ENCODE peak calls at places on chromosomes 5 and 9, in seven cellular contexts. Y is RWPE2, J is BE2C, C is foreskin fibroblast, I is HFFc6, V is RWPE1, M is heart left ventricle. E is an unnamed sample.

GRCh38 chr5:171571663-171572062 is 152.2 kb downstream of the FGF18 start:
- DNase-seq in Y (no peak), J (no peak), C (peak), I (peak), V (peak), M (no peak), E (no peak)

GRCh38 chr9:113882636-113883164 is 6.6 kb downstream of the ZNF618 start:
- DNase-seq in Y (no peak), J (no peak), C (no peak), I (no peak), V (no peak), M (no peak), E (no peak)

GRCh38 chr5:13866792-13867191 is 77.7 kb downstream of the DNAH5 start:
- DNase-seq in Y (no peak), J (no peak), C (peak), I (peak), V (peak), M (no peak), E (peak)

GRCh38 chr5:151118898-151119600 is 38.2 kb upstream of the TNIP1 start:
- DNase-seq in Y (no peak), J (no peak), C (no peak), I (no peak), V (no peak), M (no peak), E (no peak)

GRCh38 chr9:75027187-75028107 is 646 bp downstream of the CARNMT1 start:
- DNase-seq in Y (peak), J (peak), C (peak), I (peak), V (peak), M (peak), E (peak)

GRCh38 chr9:107307331-107307730 is 24.3 kb downstream of the RAD23B start:
- DNase-seq in Y (no peak), J (no peak), C (peak), I (no peak), V (no peak), M (no peak), E (no peak)

GRCh38 chr5:65721775-65722574 is at the start of the genes NLN and SGTB:
- DNase-seq in Y (peak), J (peak), C (peak), I (peak), V (peak), M (peak), E (peak)

GRCh38 chr9:83013261-83013610 is 49.7 kb downstream of the RASEF start:
- DNase-seq in Y (no peak), J (no peak), C (peak), I (peak), V (no peak), M (no peak), E (no peak)

GRCh38 chr9:5510360-5510931 is at the start of gene PDCD1LG2:
- DNase-seq in Y (no peak), J (peak), C (peak), I (peak), V (no peak), M (no peak), E (no peak)

GRCh38 chr9:136963751-136964150 is 11.7 kb downstream of the LCN12 start:
- DNase-seq in Y (no peak), J (no peak), C (no peak), I (no peak), V (no peak), M (no peak), E (no peak)

GRCh38 chr5:73464016-73464745 is 15.6 kb upstream of the FOXD1 start:
- DNase-seq in Y (no peak), J (no peak), C (peak), I (no peak), V (no peak), M (peak), E (no peak)

GRCh38 chr9:133221177-133221809 is 12.2 kb upstream of the OBP2B start:
- DNase-seq in Y (no peak), J (no peak), C (no peak), I (no peak), V (no peak), M (no peak), E (no peak)

GRCh38 chr9:130089141-130089540 is 35.4 kb downstream of the GPR107 start:
- DNase-seq in Y (no peak), J (no peak), C (no peak), I (no peak), V (no peak), M (no peak), E (no peak)

GRCh38 chr9:137607141-137607857 is 1.8 kb downstream of the ARRDC1 start:
- DNase-seq in Y (no peak), J (no peak), C (peak), I (peak), V (no peak), M (peak), E (no peak)

GRCh38 chr9:72363226-72363625 is 1.8 kb downstream of the ZFAND5 start:
- DNase-seq in Y (no peak), J (no peak), C (no peak), I (no peak), V (no peak), M (no peak), E (no peak)

GRCh38 chr9:125744616-125745387 is 2.4 kb upstream of the PBX3 start:
- DNase-seq in Y (no peak), J (no peak), C (peak), I (peak), V (no peak), M (no peak), E (no peak)

GRCh38 chr5:137466888-137467287 is 32.2 kb downstream of the SPOCK1 start:
- DNase-seq in Y (no peak), J (no peak), C (peak), I (no peak), V (no peak), M (no peak), E (no peak)

GRCh38 chr9:91424403-91425176 is 958 bp upstream of the NFIL3 start:
- DNase-seq in Y (peak), J (peak), C (peak), I (peak), V (peak), M (peak), E (peak)
- TF ChIP-seq CTCF in Y (peak), J (no peak), C (peak), I (peak), V (peak), M (peak), E (no peak)

GRCh38 chr5:157740211-157740610 is 3.3 kb upstream of the LSM11 start:
- DNase-seq in Y (no peak), J (peak), C (peak), I (peak), V (peak), M (no peak), E (no peak)
- TF ChIP-seq CTCF in Y (peak), J (peak), C (peak), I (peak), V (peak), M (no peak), E (peak)

GRCh38 chr5:77144837-77145139 is 57.7 kb upstream of the ZBED3 start:
- DNase-seq in Y (no peak), J (no peak), C (no peak), I (no peak), V (no peak), M (no peak), E (no peak)
- TF ChIP-seq CTCF in Y (peak), J (no peak), C (no peak), I (peak), V (peak), M (no peak), E (peak)

GRCh38 chr5:168679515-168679920 is 100.3 kb upstream of the PANK3 start:
- DNase-seq in Y (no peak), J (peak), C (peak), I (peak), V (peak), M (peak), E (peak)
- TF ChIP-seq CTCF in Y (peak), J (peak), C (peak), I (peak), V (peak), M (peak), E (peak)

GRCh38 chr9:109409998-109410397 is 88.1 kb downstream of the PTPN3 start:
- DNase-seq in Y (no peak), J (peak), C (no peak), I (no peak), V (no peak), M (no peak), E (no peak)

GRCh38 chr9:109408759-109409462 is 88.1 kb upstream of the EPB41L4B start:
- DNase-seq in Y (no peak), J (no peak), C (no peak), I (no peak), V (no peak), M (no peak), E (no peak)

GRCh38 chr9:109411069-109411761 is 86.9 kb downstream of the PTPN3 start:
- DNase-seq in Y (no peak), J (no peak), C (no peak), I (no peak), V (no peak), M (no peak), E (no peak)

GRCh38 chr9:109414125-109414785 is 83.9 kb downstream of the PTPN3 start:
- DNase-seq in Y (no peak), J (no peak), C (no peak), I (no peak), V (no peak), M (no peak), E (no peak)

DNA sequence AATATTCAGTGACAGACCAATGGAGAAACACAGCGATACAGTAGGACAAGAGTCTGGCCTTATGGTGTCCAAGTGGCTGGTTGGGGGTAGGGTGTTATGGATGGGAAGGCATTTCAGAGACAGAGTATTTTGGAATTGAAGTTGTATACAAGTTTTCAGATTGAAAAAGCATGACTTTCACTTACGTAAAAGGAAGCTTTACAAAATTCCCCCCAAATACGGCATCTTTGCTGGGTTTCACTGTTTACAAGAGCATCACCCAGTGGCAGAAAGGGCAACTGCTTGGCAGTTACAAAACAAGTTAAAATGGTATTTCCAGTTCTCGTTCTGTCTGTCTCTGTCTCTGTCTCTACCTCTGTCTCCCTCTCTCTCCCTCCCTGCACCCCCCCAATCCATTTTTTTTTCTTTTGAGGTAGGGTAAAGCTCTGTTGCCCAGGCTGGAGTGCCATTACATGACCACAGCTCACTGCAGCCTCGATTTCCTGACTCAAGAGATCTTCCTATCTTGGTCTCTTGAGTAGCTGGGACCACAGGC is 86.2 kb downstream of the PTPN3 start:
- DNase-seq in Y (no peak), J (peak), C (peak), I (peak), V (peak), M (no peak), E (no peak)
- TF ChIP-seq CTCF in Y (peak), J (peak), C (peak), I (peak), V (peak), M (peak), E (peak)

DNA sequence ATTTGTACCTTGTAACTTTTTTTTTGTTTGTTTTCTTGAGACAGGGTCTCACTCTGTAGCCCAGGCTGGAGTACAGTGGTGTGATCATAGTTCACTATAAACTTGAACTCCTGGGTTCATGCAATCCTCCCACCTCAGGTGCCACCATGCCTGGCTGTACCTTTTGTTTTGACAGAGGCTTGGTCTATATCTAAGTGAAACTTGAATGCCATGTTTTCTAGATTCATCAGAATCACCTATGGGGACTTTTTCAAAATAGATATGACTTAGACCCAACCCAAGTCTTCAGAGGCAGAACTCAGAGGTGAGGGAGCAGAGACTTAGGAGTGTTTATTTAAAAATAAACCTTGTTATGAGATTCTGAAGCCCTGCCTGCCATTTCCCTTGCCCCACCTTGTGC is 128.4 kb downstream of the PTTG1 start:
- DNase-seq in Y (no peak), J (no peak), C (no peak), I (no peak), V (no peak), M (no peak), E (no peak)
- TF ChIP-seq CTCF in Y (no peak), J (no peak), C (no peak), I (no peak), V (no peak), M (no peak), E (no peak)

GRCh38 chr9:127223810-127224177 is 40.8 kb upstream of the GARNL3 start:
- DNase-seq in Y (no peak), J (no peak), C (no peak), I (no peak), V (no peak), M (no peak), E (no peak)

GRCh38 chr9:127225747-127226646 is 38.6 kb upstream of the GARNL3 start:
- DNase-seq in Y (no peak), J (no peak), C (peak), I (no peak), V (no peak), M (no peak), E (no peak)

GRCh38 chr9:127224883-127225739 is 39.5 kb upstream of the GARNL3 start:
- DNase-seq in Y (peak), J (peak), C (peak), I (peak), V (peak), M (peak), E (peak)

GRCh38 chr9:127223266-127223665 is 41.3 kb upstream of the GARNL3 start:
- DNase-seq in Y (no peak), J (no peak), C (no peak), I (no peak), V (no peak), M (no peak), E (no peak)

DNA sequence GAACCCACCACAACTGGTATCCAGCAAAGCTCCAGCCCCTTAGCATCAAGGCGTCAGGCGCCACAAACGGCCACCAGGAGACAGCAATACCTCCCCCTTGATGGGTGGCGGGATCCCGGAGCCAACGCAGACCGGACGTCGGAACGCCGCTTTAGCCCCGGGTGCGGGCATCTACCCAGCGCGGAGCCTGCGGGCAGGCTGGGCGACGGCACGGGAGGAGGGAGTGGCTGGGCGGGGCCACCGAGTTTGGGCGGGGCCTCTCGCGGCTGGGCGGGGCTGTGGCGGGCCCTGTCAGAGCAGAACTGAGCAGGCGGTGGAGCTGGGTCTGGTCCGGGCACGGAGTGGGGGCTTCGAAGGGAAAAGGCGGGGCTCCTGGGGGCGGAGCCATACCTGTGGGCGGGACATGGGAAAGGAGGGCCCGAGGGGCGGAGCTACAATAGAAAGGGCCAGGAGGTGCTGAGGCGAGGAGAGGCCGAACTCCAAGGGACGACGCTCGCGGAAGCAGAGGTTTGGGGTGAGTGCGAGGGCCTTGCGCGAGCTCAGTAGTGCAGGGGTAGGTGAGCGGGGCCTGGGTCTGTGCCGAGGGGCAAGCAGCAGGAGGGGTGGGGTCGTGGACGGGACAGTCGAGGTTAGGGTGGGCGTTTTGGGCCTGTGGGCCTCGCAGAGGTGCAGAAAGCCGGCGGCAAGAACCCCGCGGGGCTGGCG is 40.2 kb upstream of the GARNL3 start:
- DNase-seq in Y (peak), J (peak), C (peak), I (peak), V (peak), M (peak), E (peak)
- TF ChIP-seq CTCF in Y (no peak), J (peak), C (no peak), I (peak), V (peak), M (no peak), E (peak)

GRCh38 chr9:128414461-128414860 is 6.2 kb upstream of the CERCAM start:
- DNase-seq in Y (no peak), J (no peak), C (no peak), I (no peak), V (no peak), M (no peak), E (no peak)
- TF ChIP-seq CTCF in Y (peak), J (peak), C (peak), I (peak), V (peak), M (no peak), E (peak)